ENCODE peak calls at places on chromosomes 13 and 19, in five cellular contexts. O is body of pancreas, B is uterus, I is adrenal gland, G is Peyer's patch. U is an unnamed sample.
A peak's percentile ranks its signal among the peaks of the same experiment; 100 is the strongest.

GRCh38 chr13:23741879-23742510 is 147.2 kb downstream of the MIPEP start:
- DNase-seq in O (no peak), I (no peak), B (no peak), G (no peak), U (no peak)

GRCh38 chr13:36343766-36344165 is 2.4 kb downstream of the SPART start:
- DNase-seq in O (no peak), I (peak; percentile 83), B (no peak), G (no peak), U (no peak)

GRCh38 chr13:96053003-96053703 is at the start of gene UGGT2:
- DNase-seq in I (peak; percentile 96), B (peak; percentile 93), O (peak; percentile 96), G (peak; percentile 95), U (peak; percentile 97)

GRCh38 chr13:107252021-107252420 is 684.1 kb upstream of the ARGLU1 start:
- DNase-seq in G (no peak), O (no peak), B (no peak), I (no peak), U (no peak)

GRCh38 chr19:41968751-41969150 is 9.6 kb upstream of the RABAC1 start:
- DNase-seq in G (no peak), I (no peak), O (no peak), B (no peak), U (no peak)

GRCh38 chr13:107031691-107032090 is 463.8 kb upstream of the ARGLU1 start:
- DNase-seq in I (no peak), O (no peak), B (no peak), G (no peak), U (no peak)

GRCh38 chr13:109729031-109729870 is 57.1 kb downstream of the IRS2 start:
- DNase-seq in B (no peak), I (peak; percentile 32), G (no peak), O (no peak), U (no peak)

GRCh38 chr19:33294058-33294798 is 8.1 kb downstream of the CEBPA start:
- DNase-seq in I (no peak), O (no peak), B (no peak), G (no peak), U (no peak)

GRCh38 chr13:62210951-62211350 is 795.3 kb upstream of the PCDH20 start:
- DNase-seq in I (no peak), G (no peak), O (no peak), B (no peak), U (no peak)

GRCh38 chr19:33641261-33641660 is 19.5 kb downstream of the CHST8 start:
- DNase-seq in B (no peak), I (no peak), O (no peak), G (peak; percentile 31), U (no peak)

GRCh38 chr13:101157261-101157660 is 259.0 kb downstream of the NALCN start:
- DNase-seq in G (no peak), O (no peak), I (no peak), B (no peak), U (no peak)

GRCh38 chr19:36008336-36008978 is at the start of gene SYNE4:
- DNase-seq in O (peak; percentile 67), G (peak; percentile 67), I (no peak), B (no peak), U (peak; percentile 76)

GRCh38 chr19:49888478-49888901 is 8.2 kb downstream of the IL4I1 start:
- DNase-seq in G (no peak), O (no peak), I (no peak), B (no peak), U (no peak)

GRCh38 chr13:52862358-52863206 is 14.1 kb upstream of the PCDH8 start:
- DNase-seq in G (no peak), B (no peak), O (peak; percentile 55), I (peak; percentile 32), U (peak; percentile 44)

GRCh38 chr13:111099292-111099691 is 15.8 kb upstream of the ARHGEF7 start:
- DNase-seq in O (no peak), I (no peak), G (no peak), B (no peak), U (no peak)

GRCh38 chr13:33016414-33017409 is at the start of gene KL:
- DNase-seq in B (no peak), O (no peak), G (no peak), I (peak; percentile 7), U (peak; percentile 20)

GRCh38 chr19:34217952-34218817 is 36.2 kb upstream of the GARRE1 start:
- DNase-seq in B (peak; percentile 29), I (peak; percentile 33), O (no peak), G (peak; percentile 68), U (peak; percentile 43)

GRCh38 chr19:48961673-48962028 is 3.5 kb upstream of the FTL start:
- DNase-seq in I (no peak), B (no peak), O (no peak), G (no peak), U (no peak)

GRCh38 chr13:110136660-110137585 is 170.0 kb downstream of the COL4A1 start:
- DNase-seq in O (no peak), I (no peak), B (no peak), G (no peak), U (no peak)

GRCh38 chr19:33403221-33403972 is 29.9 kb downstream of the CEBPG start:
- DNase-seq in I (no peak), G (peak; percentile 80), O (peak; percentile 52), B (no peak), U (peak; percentile 45)

GRCh38 chr13:86585826-86586225 is 786.6 kb upstream of the SLITRK6 start:
- DNase-seq in I (peak; percentile 71), B (no peak), O (peak; percentile 24), G (peak; percentile 58), U (peak; percentile 26)

GRCh38 chr19:6457958-6458694 is 1.5 kb downstream of the SLC25A23 start:
- DNase-seq in O (no peak), G (no peak), B (peak; percentile 27), I (peak; percentile 13), U (no peak)

GRCh38 chr19:14113762-14114414 is 3.7 kb downstream of the PRKACA start:
- DNase-seq in O (peak; percentile 62), G (peak; percentile 56), I (peak; percentile 46), B (no peak), U (peak; percentile 61)

GRCh38 chr13:43316997-43317396 is 293.6 kb downstream of the DNAJC15 start:
- DNase-seq in B (peak; percentile 19), O (no peak), G (no peak), I (peak; percentile 58), U (no peak)

GRCh38 chr19:48926909-48927308 is 6.6 kb upstream of the DHDH start:
- DNase-seq in O (peak; percentile 30), B (peak; percentile 69), G (no peak), I (peak; percentile 88), U (peak; percentile 23)

GRCh38 chr13:91132786-91133185 is 214.7 kb upstream of the MIR17HG start:
- DNase-seq in O (no peak), G (no peak), B (no peak), I (peak; percentile 4), U (no peak)

GRCh38 chr19:35142531-35143230 is 374 bp upstream of the FXYD7 start:
- DNase-seq in G (peak; percentile 80), O (peak; percentile 75), B (peak; percentile 55), I (peak; percentile 57), U (peak; percentile 67)

GRCh38 chr19:3699071-3699740 is 1.1 kb downstream of the PIP5K1C start:
- DNase-seq in G (peak; percentile 61), O (peak; percentile 42), I (peak; percentile 66), B (peak; percentile 45), U (peak; percentile 50)

GRCh38 chr13:112843392-112844250 is 125.4 kb upstream of the MCF2L start:
- DNase-seq in O (no peak), G (peak; percentile 29), I (no peak), B (peak; percentile 47), U (no peak)

GRCh38 chr13:35549481-35549880 is 73.0 kb upstream of the MAB21L1 start:
- DNase-seq in I (peak; percentile 20), O (no peak), G (no peak), B (no peak), U (no peak)

GRCh38 chr13:26946675-26947342 is 186.2 kb upstream of the GPR12 start:
- DNase-seq in B (no peak), I (peak; percentile 21), G (no peak), O (no peak), U (no peak)

DNA sequence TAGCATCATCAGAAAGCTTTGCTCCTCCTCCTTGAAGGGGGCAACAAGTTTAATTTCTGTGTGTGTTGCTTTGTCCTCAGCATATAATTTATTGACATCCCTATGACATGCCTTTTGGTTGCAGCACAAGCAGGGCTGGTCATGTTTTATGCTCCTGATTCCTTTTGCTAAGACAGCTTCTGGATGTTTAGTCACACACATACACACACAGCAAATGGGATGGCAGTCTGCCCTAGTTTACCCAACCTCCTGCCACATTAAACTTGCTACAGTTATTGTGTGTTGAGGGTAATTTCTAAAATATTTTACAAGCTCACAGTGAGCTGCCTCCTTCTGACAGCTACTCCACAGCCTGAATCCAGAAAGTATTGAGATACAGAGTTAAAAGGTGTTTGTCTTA is 217.9 kb upstream of the RXFP2 start:
- DNase-seq in B (peak; percentile 27), O (no peak), I (no peak), G (no peak), U (no peak)
- TF ChIP-seq POLR2A in B (no peak), O (no peak), I (no peak), G (no peak), U (no peak)

GRCh38 chr19:18612051-18612771 is 459 bp upstream of the TMEM59L start:
- DNase-seq in O (no peak), G (no peak), I (no peak), B (no peak), U (no peak)

GRCh38 chr19:18611327-18612050 is 1.2 kb upstream of the TMEM59L start:
- DNase-seq in I (no peak), O (no peak), G (no peak), B (no peak), U (no peak)

GRCh38 chr19:18613589-18614234 is 1.0 kb downstream of the TMEM59L start:
- DNase-seq in B (no peak), O (no peak), I (no peak), G (no peak), U (no peak)

GRCh38 chr19:18610556-18611326 is 1.9 kb upstream of the TMEM59L start:
- DNase-seq in B (no peak), I (no peak), G (no peak), O (no peak), U (no peak)

GRCh38 chr19:18612772-18613588 is at the start of gene TMEM59L:
- DNase-seq in O (no peak), B (no peak), G (peak; percentile 62), I (no peak), U (no peak)
- H3K27me3 ChIP-seq in O (no peaks in the 10 kb centered on the region), B (peaks cover 40% of the 10 kb centered on the region), G (no peaks in the 10 kb centered on the region), I (peaks cover 66% of the 10 kb centered on the region), U (peaks cover 98% of the 10 kb centered on the region)

GRCh38 chr19:39871362-39871761 is 25.2 kb upstream of the FBL start:
- DNase-seq in G (no peak), O (no peak), B (no peak), I (no peak), U (no peak)
- TF ChIP-seq CTCF in G (no peak), O (no peak), B (no peak), I (no peak), U (no peak)

GRCh38 chr19:10839071-10840050 is 3.3 kb upstream of the TMED1 start:
- DNase-seq in I (no peak), G (no peak), O (peak; percentile 86), B (no peak), U (no peak)

GRCh38 chr19:10838377-10838776 is 2.4 kb upstream of the TMED1 start:
- DNase-seq in O (no peak), G (no peak), B (no peak), I (no peak), U (no peak)

GRCh38 chr19:10835089-10835753 is 791 bp downstream of the TMED1 start:
- DNase-seq in B (no peak), G (peak; percentile 61), I (peak; percentile 58), O (no peak), U (no peak)

GRCh38 chr19:10835754-10836477 is at the start of gene TMED1:
- DNase-seq in O (peak; percentile 100), G (peak; percentile 100), B (peak; percentile 100), I (peak; percentile 100), U (peak; percentile 100)

GRCh38 chr19:10836478-10837325 is 690 bp upstream of the TMED1 start:
- DNase-seq in B (peak; percentile 86), O (peak; percentile 87), G (peak; percentile 90), I (peak; percentile 87), U (peak; percentile 86)
- TF ChIP-seq POLR2A in B (no peak), O (no peak), G (no peak), I (no peak), U (no peak)

U was measured in transverse colon.